ENCODE peak calls at places on chromosome 17, in nine cellular contexts. W is GM23248; A is adrenal gland; N is cardiac muscle cell; R is SJCRH30; I is heart left ventricle; G is lung; V is brain microvascular endothelial cell; T is CD8-positive, alpha-beta T cell. H is an unnamed sample. For H3K27me3 and H3K36me3, the result is how much of the 10 kb centered on the place peaks cover.

GRCh38 chr17:68016838-68017237 is 18.7 kb upstream of the KPNA2 start:
- DNase-seq in W (no peak), A (no peak), N (no peak), R (no peak), I (no peak), G (no peak), V (no peak), T (no peak), H (no peak)

GRCh38 chr17:42200702-42201101 is 6.4 kb upstream of the GHDC start:
- DNase-seq in W (no peak), A (peak), N (peak), R (no peak), I (peak), G (no peak), V (no peak), T (no peak), H (peak)

GRCh38 chr17:66725956-66726355 is 109.0 kb upstream of the CACNG5 start:
- DNase-seq in W (no peak), A (no peak), N (no peak), R (no peak), I (no peak), G (no peak), V (no peak), T (no peak), H (no peak)

GRCh38 chr17:72539981-72540897 is 419.4 kb downstream of the SOX9 start:
- DNase-seq in W (peak), A (peak), N (peak), R (peak), I (peak), G (peak), V (peak), T (peak), H (peak)

GRCh38 chr17:9120471-9120870 is 99.2 kb downstream of the NTN1 start:
- DNase-seq in W (no peak), A (no peak), N (no peak), R (peak), I (no peak), G (no peak), V (no peak), T (no peak), H (no peak)

GRCh38 chr17:62968445-62968923 is 2.4 kb downstream of the TANC2 start:
- DNase-seq in W (peak), A (peak), N (peak), R (peak), I (peak), G (peak), V (peak), T (no peak), H (no peak)

GRCh38 chr17:66458782-66459181 is 156.4 kb downstream of the PRKCA start:
- DNase-seq in W (no peak), A (no peak), N (no peak), R (no peak), I (no peak), G (no peak), V (no peak), T (no peak), H (no peak)

GRCh38 chr17:7479389-7480192 is at the start of gene ZBTB4:
- DNase-seq in W (peak), A (peak), N (peak), R (peak), I (peak), G (no peak), V (no peak), T (peak), H (no peak)

GRCh38 chr17:44398692-44399691 is 9.5 kb upstream of the ITGA2B start:
- DNase-seq in W (no peak), A (no peak), N (no peak), R (no peak), I (no peak), G (no peak), V (peak), T (no peak), H (no peak)

GRCh38 chr17:16513858-16514257 is 21.9 kb upstream of the LRRC75A start:
- DNase-seq in W (no peak), A (no peak), N (no peak), R (no peak), I (no peak), G (no peak), V (no peak), T (no peak), H (no peak)

GRCh38 chr17:47896672-47897490 is 845 bp downstream of the SP2 start:
- DNase-seq in W (peak), A (no peak), N (peak), R (no peak), I (no peak), G (no peak), V (no peak), T (no peak), H (peak)

GRCh38 chr17:40664582-40665333 is at the start of gene KRT222:
- DNase-seq in W (no peak), A (no peak), N (no peak), R (no peak), I (no peak), G (no peak), V (no peak), T (no peak), H (no peak)

GRCh38 chr17:21374455-21375161 is 1.5 kb upstream of the KCNJ12 start:
- DNase-seq in W (no peak), A (no peak), N (peak), R (peak), I (no peak), G (no peak), V (no peak), T (no peak), H (no peak)

GRCh38 chr17:8581002-8581658 is 49.4 kb downstream of the MYH10 start:
- DNase-seq in W (no peak), A (no peak), N (no peak), R (peak), I (no peak), G (no peak), V (no peak), T (no peak), H (no peak)

GRCh38 chr17:17563530-17563929 is 28.0 kb downstream of the PEMT start:
- DNase-seq in W (no peak), A (no peak), N (no peak), R (no peak), I (no peak), G (no peak), V (no peak), T (no peak), H (no peak)

GRCh38 chr17:1598399-1599095 is 30.1 kb downstream of the SLC43A2 start:
- DNase-seq in W (no peak), A (no peak), N (no peak), R (no peak), I (no peak), G (no peak), V (no peak), T (no peak), H (no peak)

GRCh38 chr17:60902399-60902798 is 224.7 kb downstream of the BCAS3 start:
- DNase-seq in W (no peak), A (no peak), N (no peak), R (no peak), I (no peak), G (no peak), V (peak), T (no peak), H (no peak)

GRCh38 chr17:1649844-1650409 is at the start of gene RILP:
- DNase-seq in W (peak), A (peak), N (peak), R (no peak), I (peak), G (peak), V (no peak), T (no peak), H (peak)

GRCh38 chr17:7283471-7284216 is 2.1 kb downstream of the SLC2A4 start:
- DNase-seq in W (no peak), A (no peak), N (no peak), R (no peak), I (no peak), G (no peak), V (no peak), T (no peak), H (no peak)

GRCh38 chr17:57561072-57561861 is 183.8 kb downstream of the CCDC182 start:
- DNase-seq in W (no peak), A (no peak), N (no peak), R (no peak), I (no peak), G (no peak), V (no peak), T (no peak), H (no peak)

GRCh38 chr17:67216544-67217320 is 28.3 kb downstream of the HELZ start:
- DNase-seq in W (no peak), A (no peak), N (peak), R (no peak), I (no peak), G (no peak), V (no peak), T (no peak), H (no peak)

GRCh38 chr17:76943781-76944213 is 75.6 kb downstream of the MGAT5B start:
- DNase-seq in W (no peak), A (no peak), N (no peak), R (no peak), I (no peak), G (no peak), V (no peak), T (no peak), H (no peak)

GRCh38 chr17:50151937-50152547 is 1.6 kb upstream of the PPP1R9B start:
- DNase-seq in W (peak), A (peak), N (peak), R (peak), I (peak), G (peak), V (peak), T (no peak), H (peak)

GRCh38 chr17:77352441-77352840 is 211.7 kb downstream of the SEC14L1 start:
- DNase-seq in W (no peak), A (no peak), N (no peak), R (no peak), I (peak), G (peak), V (no peak), T (no peak), H (peak)

GRCh38 chr17:61490540-61490975 is 38.3 kb downstream of the TBX4 start:
- DNase-seq in W (peak), A (no peak), N (peak), R (no peak), I (no peak), G (no peak), V (peak), T (no peak), H (no peak)

GRCh38 chr17:69468211-69468610 is 53.7 kb downstream of the MAP2K6 start:
- DNase-seq in W (no peak), A (no peak), N (no peak), R (no peak), I (no peak), G (no peak), V (no peak), T (no peak), H (no peak)

GRCh38 chr17:65183736-65184135 is 46.6 kb downstream of the RGS9 start:
- DNase-seq in W (peak), A (no peak), N (peak), R (no peak), I (no peak), G (no peak), V (no peak), T (no peak), H (no peak)

GRCh38 chr17:5500804-5501391 is 14.5 kb downstream of the MIS12 start:
- DNase-seq in W (peak), A (peak), N (peak), R (peak), I (peak), G (no peak), V (peak), T (peak), H (peak)

GRCh38 chr17:5501725-5502124 is 15.4 kb downstream of the MIS12 start:
- DNase-seq in W (no peak), A (no peak), N (no peak), R (no peak), I (no peak), G (no peak), V (no peak), T (no peak), H (no peak)

GRCh38 chr17:5499790-5500189 is 13.4 kb downstream of the MIS12 start:
- DNase-seq in W (peak), A (no peak), N (no peak), R (no peak), I (no peak), G (no peak), V (no peak), T (no peak), H (no peak)

GRCh38 chr17:5502552-5502951 is 16.2 kb downstream of the MIS12 start:
- DNase-seq in W (no peak), A (no peak), N (no peak), R (no peak), I (no peak), G (no peak), V (no peak), T (no peak), H (no peak)

DNA sequence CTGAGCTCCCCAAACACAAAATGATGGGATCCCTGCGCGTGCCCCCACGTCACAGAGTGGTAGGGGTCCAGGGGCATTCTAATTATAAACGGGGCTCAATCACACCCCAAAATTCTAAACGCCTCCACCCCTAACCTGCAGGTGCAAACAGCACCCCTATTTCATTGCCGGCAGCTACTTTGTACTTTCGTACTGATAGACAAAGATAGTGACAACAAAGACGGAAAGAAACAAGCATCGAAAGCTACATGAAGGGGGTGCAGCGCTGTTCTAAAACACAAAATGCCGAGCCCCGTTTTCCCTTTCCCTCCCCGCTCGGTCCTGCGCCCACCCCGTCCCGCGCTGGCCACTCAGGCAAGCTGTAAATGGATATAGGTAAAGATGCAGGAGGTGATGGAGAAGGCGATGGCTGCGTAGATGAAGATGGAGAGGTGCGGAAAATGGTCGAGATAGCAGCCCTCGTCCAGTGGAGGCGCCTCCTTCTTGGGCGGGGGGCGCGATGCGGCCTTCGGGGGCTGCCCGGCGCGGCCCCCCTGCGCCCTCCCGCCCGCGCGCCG is 14.0 kb downstream of the MIS12 start:
- DNase-seq in W (peak), A (no peak), N (no peak), R (no peak), I (no peak), G (no peak), V (no peak), T (no peak), H (no peak)
- H3K4me3 ChIP-seq in W (peak), A (no peak), N (peak), R (peak), I (peak), G (peak), V (peak), T (peak), H (peak)

DNA sequence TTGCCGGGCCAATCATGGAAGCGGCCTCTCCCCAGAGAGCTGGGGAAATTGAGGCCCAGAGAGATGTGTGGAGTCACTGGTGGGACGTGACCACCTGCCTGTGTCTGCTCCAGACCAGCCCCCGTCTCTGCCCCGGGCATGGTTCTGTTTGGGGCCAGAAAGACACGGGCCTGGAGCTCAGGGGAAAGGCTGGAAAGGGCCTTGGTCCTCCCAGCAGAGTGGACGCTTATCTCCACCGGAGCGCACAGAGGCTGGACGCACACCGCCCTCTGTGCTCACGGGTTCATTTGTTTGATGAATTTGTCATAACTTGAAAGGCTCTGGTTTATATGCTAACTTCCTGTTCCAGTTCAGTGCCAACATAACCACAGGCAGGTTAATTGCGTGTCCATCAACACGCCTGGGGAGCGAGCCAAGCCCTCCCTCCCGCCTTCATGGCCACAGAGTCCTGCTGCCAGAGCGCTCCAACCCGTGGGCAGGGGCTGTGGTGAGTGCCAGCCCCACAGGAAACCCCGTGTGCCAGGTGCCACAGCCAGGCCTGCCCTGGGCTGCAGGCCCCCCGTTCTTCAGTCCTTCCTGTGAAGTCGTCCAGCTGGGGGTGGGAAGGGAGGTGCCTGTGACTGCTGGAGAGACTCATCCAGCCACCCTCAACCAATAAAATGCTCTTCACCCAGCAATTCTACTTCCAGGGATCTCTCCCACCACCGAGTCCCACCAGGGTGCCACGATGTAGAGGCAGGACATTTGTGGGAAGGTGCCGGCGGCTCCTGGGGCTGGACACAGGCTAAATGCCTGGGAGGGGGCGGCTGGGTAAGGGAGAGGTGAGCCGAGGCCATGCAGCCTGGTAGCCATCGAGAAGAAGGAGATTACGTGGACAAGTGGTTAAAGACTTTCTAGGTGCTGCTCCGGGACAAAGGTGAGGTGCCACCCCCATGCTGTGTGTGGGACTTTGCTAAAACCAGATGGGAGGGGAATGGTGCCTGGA is 29.4 kb upstream of the BAHCC1 start:
- DNase-seq in W (no peak), A (peak), N (peak), R (peak), I (no peak), G (peak), V (no peak), T (no peak), H (no peak)
- H3K27me3 ChIP-seq in W (under half), A (under half), N (under half), R (under half), I (under half), G (under half), V (under half), T (under half), H (under half)

GRCh38 chr17:78996781-78997201 is 12.8 kb downstream of the CANT1 start:
- DNase-seq in W (no peak), A (no peak), N (no peak), R (no peak), I (no peak), G (no peak), V (no peak), T (no peak), H (no peak)

GRCh38 chr17:78997231-78997741 is 12.3 kb downstream of the CANT1 start:
- DNase-seq in W (no peak), A (peak), N (no peak), R (no peak), I (no peak), G (no peak), V (no peak), T (no peak), H (no peak)

GRCh38 chr17:78999056-78999768 is 10.4 kb downstream of the CANT1 start:
- DNase-seq in W (no peak), A (peak), N (no peak), R (no peak), I (no peak), G (no peak), V (no peak), T (no peak), H (no peak)

GRCh38 chr17:78998311-78999055 is 11.1 kb downstream of the CANT1 start:
- DNase-seq in W (peak), A (peak), N (peak), R (no peak), I (peak), G (no peak), V (no peak), T (no peak), H (no peak)

DNA sequence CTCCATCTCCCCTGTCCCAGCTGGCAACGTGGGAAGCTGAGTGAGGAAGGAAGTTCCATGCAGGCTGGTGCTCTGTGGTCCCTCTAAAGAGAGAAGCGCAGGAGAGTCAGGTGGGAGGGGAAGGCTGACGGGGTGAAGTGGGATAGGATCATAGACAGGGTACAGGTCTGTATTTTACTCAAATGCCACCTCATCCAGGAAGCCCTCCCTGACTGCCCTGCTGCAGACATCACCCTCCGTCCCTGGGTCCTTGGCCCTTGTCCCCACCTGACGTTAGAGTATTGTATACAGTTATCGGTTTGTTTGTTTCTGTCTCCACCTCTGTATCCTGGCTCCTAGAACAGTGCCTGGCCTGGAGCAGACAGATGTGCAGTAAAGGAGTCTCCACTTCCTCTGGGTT is 11.7 kb downstream of the CANT1 start:
- DNase-seq in W (no peak), A (no peak), N (no peak), R (no peak), I (no peak), G (no peak), V (no peak), T (no peak), H (no peak)
- H3K36me3 ChIP-seq in W (under half), A (half or more), N (under half), R (half or more), I (under half), G (half or more), V (under half), T (under half), H (under half)

DNA sequence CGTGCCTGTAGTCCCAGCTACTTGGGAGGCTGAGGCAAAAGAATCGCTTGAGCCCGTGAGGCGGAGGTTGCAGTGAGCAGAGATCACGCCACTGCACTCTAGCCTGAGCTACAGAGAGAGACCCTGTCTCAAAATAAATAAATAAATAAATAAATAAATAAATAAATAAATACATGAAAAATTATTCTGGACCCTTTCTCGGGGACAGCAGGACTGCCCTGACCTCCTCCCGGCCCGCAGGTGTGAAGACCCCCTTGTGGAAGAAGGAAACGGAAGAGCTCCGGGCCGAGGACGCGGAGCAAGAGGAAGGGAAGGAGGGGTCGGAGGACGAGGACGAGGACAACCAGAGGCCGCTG is 3.1 kb downstream of the C17orf50 start:
- DNase-seq in W (no peak), A (no peak), N (no peak), R (no peak), I (no peak), G (no peak), V (no peak), T (no peak), H (no peak)
- H3K4me3 ChIP-seq in W (peak), A (peak), N (peak), R (no peak), I (peak), G (no peak), V (peak), T (peak), H (peak)

DNA sequence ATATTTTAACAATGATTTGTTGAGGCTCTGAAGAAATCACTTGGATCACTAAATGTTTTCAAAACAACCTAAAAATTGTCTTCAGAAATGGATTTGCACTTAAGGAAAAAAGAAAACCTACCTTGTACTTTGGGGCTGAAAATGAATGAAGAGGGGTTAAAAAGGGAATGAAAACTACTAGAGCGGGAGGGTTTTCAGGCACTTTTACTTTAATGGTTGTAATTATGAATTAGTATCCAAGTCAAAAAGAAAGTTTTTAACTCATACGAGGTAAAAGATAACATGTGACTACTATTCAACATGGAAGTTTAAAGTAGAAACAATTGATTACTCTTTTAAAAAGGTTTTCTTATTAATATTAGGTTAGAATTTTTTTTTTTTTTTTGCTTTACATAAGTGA is 5.1 kb downstream of the IGF2BP1 start:
- DNase-seq in W (no peak), A (no peak), N (no peak), R (no peak), I (no peak), G (no peak), V (no peak), T (no peak), H (no peak)
- H3K27me3 ChIP-seq in W (under half), A (half or more), N (under half), R (under half), I (half or more), G (under half), V (under half), T (half or more), H (half or more)

H was measured in right atrium auricular region.